ENCODE peak calls at places on chromosomes 13 and 19, in six cellular contexts. Z, O, P, S, H and I are unnamed samples.
A peak's percentile ranks its signal among the peaks of the same experiment; 100 is the strongest.

GRCh38 chr19:40585241-40585640 is 8.6 kb downstream of the SHKBP1 start:
- DNase-seq in P (no peak), O (no peak), Z (no peak), H (no peak), S (no peak), I (no peak)

GRCh38 chr13:19769854-19770253 is 12.9 kb downstream of the PSPC1 start:
- DNase-seq in O (no peak), P (no peak), H (no peak), Z (no peak), S (no peak), I (no peak)

GRCh38 chr13:45943965-45944364 is 92.4 kb upstream of the SIAH3 start:
- DNase-seq in Z (no peak), S (no peak), P (no peak), O (no peak), H (no peak), I (no peak)

GRCh38 chr13:26037302-26037701 is 14.5 kb downstream of the SHISA2 start:
- DNase-seq in H (peak; percentile 43), Z (no peak), S (no peak), P (no peak), O (no peak), I (no peak)

GRCh38 chr13:110023729-110024645 is 237.6 kb upstream of the IRS2 start:
- DNase-seq in S (no peak), O (peak; percentile 37), Z (peak; percentile 45), H (no peak), P (no peak), I (no peak)

GRCh38 chr13:69820180-69820579 is 287.4 kb upstream of the ATXN8OS start:
- DNase-seq in H (no peak), P (no peak), S (no peak), Z (no peak), O (no peak), I (no peak)

GRCh38 chr19:399370-399769 is 9.6 kb downstream of the C2CD4C start:
- DNase-seq in P (no peak), H (no peak), Z (no peak), O (no peak), S (no peak), I (no peak)

GRCh38 chr13:21328201-21328600 is 130.9 kb downstream of the ZDHHC20 start:
- DNase-seq in O (no peak), Z (no peak), H (no peak), P (no peak), S (no peak), I (no peak)

GRCh38 chr19:34365463-34366401 is 736 bp downstream of the GPI start:
- DNase-seq in O (peak; percentile 66), H (peak; percentile 9), Z (peak; percentile 57), S (peak; percentile 73), P (no peak), I (no peak)

GRCh38 chr13:45082964-45083363 is 37.3 kb upstream of the GTF2F2 start:
- DNase-seq in Z (no peak), H (no peak), O (no peak), S (no peak), P (peak; percentile 71), I (no peak)

GRCh38 chr19:49297403-49297802 is 27.6 kb downstream of the SLC6A16 start:
- DNase-seq in S (no peak), P (no peak), Z (no peak), H (no peak), O (no peak), I (no peak)

GRCh38 chr13:111639994-111640393 is 319.6 kb downstream of the TEX29 start:
- DNase-seq in H (no peak), S (no peak), P (no peak), Z (no peak), O (no peak), I (no peak)

GRCh38 chr19:8915997-8916396 is 83.8 kb downstream of the MBD3L1 start:
- DNase-seq in O (no peak), H (no peak), S (no peak), P (no peak), Z (no peak), I (no peak)

GRCh38 chr19:4594199-4594598 is 34.7 kb upstream of the SEMA6B start:
- DNase-seq in O (no peak), Z (no peak), H (no peak), S (no peak), P (no peak), I (no peak)

GRCh38 chr13:28089065-28089464 is 11.3 kb downstream of the FLT3 start:
- DNase-seq in Z (no peak), H (no peak), S (no peak), P (no peak), O (no peak), I (no peak)

GRCh38 chr19:43224855-43225253 is 19.4 kb upstream of the PSG4 start:
- DNase-seq in P (no peak), S (no peak), Z (no peak), O (no peak), H (no peak), I (no peak)

DNA sequence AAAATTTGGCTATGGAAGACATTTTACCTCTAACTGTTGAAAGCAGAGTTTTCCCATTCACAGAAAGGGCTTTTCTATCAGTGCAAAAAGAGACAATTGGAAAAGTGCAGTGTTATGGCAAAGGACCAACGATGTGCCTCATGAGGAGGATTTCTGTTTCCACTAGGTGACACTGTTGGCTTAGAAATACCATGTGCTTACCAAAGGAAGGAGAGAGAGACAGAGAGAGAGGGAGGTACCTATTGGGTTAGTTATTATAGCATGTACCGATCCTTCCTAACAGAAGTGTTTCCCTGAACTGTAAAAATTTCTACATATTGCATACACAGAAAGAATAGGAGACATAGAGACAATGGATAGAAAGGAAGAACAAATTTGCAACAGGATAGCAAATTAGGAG is 23.9 kb upstream of the PSG4 start:
- DNase-seq in Z (no peak), H (no peak), P (no peak), O (no peak), S (no peak), I (no peak)
- TF ChIP-seq CTCF in Z (peak; percentile 25), H (no peak), P (no peak), O (no peak), S (no peak), I (no peak)

GRCh38 chr13:76848596-76848995 is 37.6 kb downstream of the KCTD12 start:
- DNase-seq in H (no peak), S (peak; percentile 22), O (no peak), P (no peak), Z (peak; percentile 34), I (no peak)
- TF ChIP-seq CTCF in H (no peak), S (no peak), O (no peak), P (no peak), Z (no peak), I (no peak)

GRCh38 chr19:30522359-30522758 is 150.2 kb downstream of the ZNF536 start:
- DNase-seq in P (no peak), O (no peak), H (no peak), Z (no peak), S (no peak), I (no peak)
- TF ChIP-seq CTCF in P (no peak), O (no peak), H (no peak), Z (no peak), S (no peak), I (no peak)

GRCh38 chr19:37045140-37045539 is 33.1 kb upstream of the ZNF420 start:
- DNase-seq in S (no peak), Z (no peak), P (no peak), H (no peak), O (no peak), I (no peak)
- TF ChIP-seq CTCF in S (no peak), Z (no peak), P (no peak), H (no peak), O (no peak), I (no peak)

GRCh38 chr19:3162418-3163229 is 15.9 kb upstream of the S1PR4 start:
- DNase-seq in P (no peak), Z (no peak), O (no peak), H (no peak), S (no peak), I (no peak)

GRCh38 chr19:3163943-3164342 is 14.6 kb upstream of the S1PR4 start:
- DNase-seq in P (no peak), Z (no peak), O (no peak), H (no peak), S (no peak), I (no peak)

GRCh38 chr19:3161453-3161852 is 17.1 kb upstream of the S1PR4 start:
- DNase-seq in Z (no peak), S (no peak), H (no peak), O (no peak), P (peak; percentile 28), I (no peak)

GRCh38 chr19:3160219-3160618 is 18.4 kb upstream of the S1PR4 start:
- DNase-seq in P (no peak), Z (no peak), H (no peak), O (no peak), S (no peak), I (no peak)

DNA sequence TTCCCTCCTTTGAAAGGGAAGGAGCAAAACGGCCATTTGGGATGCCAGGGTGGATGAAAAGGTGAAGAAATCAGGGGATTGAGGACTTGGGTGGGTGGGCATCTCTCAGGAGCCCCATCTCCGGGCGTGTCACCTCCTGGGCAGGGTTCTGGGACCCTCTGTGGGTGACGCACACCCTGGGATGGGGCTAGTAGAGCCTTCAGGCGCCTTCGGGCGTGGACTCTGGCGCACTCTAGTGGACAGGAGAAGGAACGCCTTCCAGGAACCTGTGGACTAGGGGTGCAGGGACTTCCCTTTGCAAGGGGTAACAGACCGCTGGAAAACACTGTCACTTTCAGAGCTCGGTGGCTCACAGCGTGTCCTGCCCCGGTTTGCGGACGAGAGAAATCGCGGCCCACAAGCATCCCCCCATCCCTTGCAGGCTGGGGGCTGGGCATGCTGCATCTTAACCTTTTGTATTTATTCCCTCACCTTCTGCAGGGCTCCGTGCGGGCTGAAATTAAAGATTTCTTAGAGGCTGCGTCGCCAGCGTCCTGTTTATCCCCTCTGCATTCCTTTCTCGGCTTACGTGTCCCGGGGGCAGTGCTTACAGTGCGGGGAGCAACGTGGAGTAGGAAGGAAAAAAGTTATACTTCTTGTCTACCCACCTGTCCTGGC is 15.2 kb upstream of the S1PR4 start:
- DNase-seq in S (peak; percentile 54), P (peak; percentile 31), H (peak; percentile 62), O (peak; percentile 67), Z (peak; percentile 53), I (peak; percentile 74)
- TF ChIP-seq CTCF in S (peak; percentile 93), P (peak; percentile 99), H (peak; percentile 91), O (peak; percentile 88), Z (peak; percentile 99), I (peak; percentile 95)

GRCh38 chr13:33799950-33800592 is 17.9 kb upstream of the RFC3 start:
- DNase-seq in P (peak; percentile 40), H (no peak), O (no peak), S (no peak), Z (no peak), I (no peak)
- TF ChIP-seq CTCF in P (peak; percentile 68), H (peak; percentile 47), O (no peak), S (peak; percentile 55), Z (peak; percentile 62), I (peak; percentile 64)

DNA sequence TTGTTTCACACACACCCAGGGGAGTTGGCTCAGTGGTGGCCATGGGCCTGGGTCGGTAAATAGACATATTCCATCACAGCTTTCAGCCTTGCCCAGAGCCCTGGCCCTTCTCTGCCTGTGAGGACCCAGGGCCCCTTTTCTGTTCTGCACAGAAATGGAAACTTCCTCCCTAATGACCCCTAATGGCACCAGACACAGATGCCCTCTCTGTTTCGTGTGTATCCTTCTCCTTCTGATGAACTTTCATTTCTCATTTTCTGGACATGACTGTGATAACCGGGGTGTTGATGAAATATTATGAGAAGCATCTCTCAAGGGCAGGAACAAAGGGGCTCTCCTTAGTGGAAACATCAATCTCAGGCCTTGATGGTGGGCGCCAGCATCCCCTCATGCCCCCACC is 12.8 kb downstream of the LILRA1 start:
- DNase-seq in P (no peak), H (no peak), O (no peak), Z (no peak), S (no peak), I (no peak)
- TF ChIP-seq CTCF in P (no peak), H (no peak), O (no peak), Z (no peak), S (no peak), I (no peak)